ENCODE peak calls at places on chromosomes 3 and 15, in five cellular contexts. One of them, this sample, is unnamed.

GRCh38 chr15:89978914-89979313 is 22.2 kb upstream of the ZNF710 start:
- DNase-seq in stimulated activated naive CD8-positive, alpha-beta T cell treated with anti-CD3 and anti-CD28 coated beads, Interleukin-15, Interleukin-2, amounts not matched to agents 100 U/mL and 50 U/mL, for 24 hours: no peak
- DNase-seq in HT-29: peak; percentile 21
- DNase-seq in aorta: no peak
- DNase-seq in T1000: no peak
- DNase-seq in this sample: no peak

GRCh38 chr3:16461463-16462245 is 51.8 kb downstream of the RFTN1 start:
- DNase-seq in T1000: no peak
- DNase-seq in stimulated activated naive CD8-positive, alpha-beta T cell treated with anti-CD3 and anti-CD28 coated beads, Interleukin-15, Interleukin-2, amounts not matched to agents 100 U/mL and 50 U/mL, for 24 hours: no peak
- DNase-seq in aorta: no peak
- DNase-seq in HT-29: no peak
- DNase-seq in this sample: no peak

GRCh38 chr15:73809728-73810501 is 56.8 kb upstream of the INSYN1 start:
- DNase-seq in HT-29: no peak
- DNase-seq in T1000: no peak
- DNase-seq in stimulated activated naive CD8-positive, alpha-beta T cell treated with anti-CD3 and anti-CD28 coated beads, Interleukin-15, Interleukin-2, amounts not matched to agents 100 U/mL and 50 U/mL, for 24 hours: no peak
- DNase-seq in aorta: peak; percentile 63
- DNase-seq in this sample: no peak

GRCh38 chr3:160474416-160474838 is 24.8 kb upstream of the TRIM59 start:
- DNase-seq in HT-29: no peak
- DNase-seq in T1000: no peak
- DNase-seq in aorta: no peak
- DNase-seq in stimulated activated naive CD8-positive, alpha-beta T cell treated with anti-CD3 and anti-CD28 coated beads, Interleukin-15, Interleukin-2, amounts not matched to agents 100 U/mL and 50 U/mL, for 24 hours: no peak
- DNase-seq in this sample: no peak

GRCh38 chr15:39852237-39852636 is 67.8 kb downstream of the GPR176 start:
- DNase-seq in aorta: no peak
- DNase-seq in HT-29: no peak
- DNase-seq in stimulated activated naive CD8-positive, alpha-beta T cell treated with anti-CD3 and anti-CD28 coated beads, Interleukin-15, Interleukin-2, amounts not matched to agents 100 U/mL and 50 U/mL, for 24 hours: no peak
- DNase-seq in T1000: no peak
- DNase-seq in this sample: no peak

GRCh38 chr3:42696356-42697301 is 6.0 kb downstream of the HHATL start:
- DNase-seq in aorta: peak; percentile 57
- DNase-seq in stimulated activated naive CD8-positive, alpha-beta T cell treated with anti-CD3 and anti-CD28 coated beads, Interleukin-15, Interleukin-2, amounts not matched to agents 100 U/mL and 50 U/mL, for 24 hours: no peak
- DNase-seq in HT-29: no peak
- DNase-seq in T1000: no peak
- DNase-seq in this sample: no peak

GRCh38 chr15:28022181-28022580 is 76.9 kb downstream of the OCA2 start:
- DNase-seq in stimulated activated naive CD8-positive, alpha-beta T cell treated with anti-CD3 and anti-CD28 coated beads, Interleukin-15, Interleukin-2, amounts not matched to agents 100 U/mL and 50 U/mL, for 24 hours: no peak
- DNase-seq in HT-29: no peak
- DNase-seq in aorta: peak; percentile 65
- DNase-seq in T1000: no peak
- DNase-seq in this sample: no peak

GRCh38 chr3:39025222-39025970 is 26.3 kb downstream of the SCN11A start:
- DNase-seq in T1000: no peak
- DNase-seq in aorta: no peak
- DNase-seq in stimulated activated naive CD8-positive, alpha-beta T cell treated with anti-CD3 and anti-CD28 coated beads, Interleukin-15, Interleukin-2, amounts not matched to agents 100 U/mL and 50 U/mL, for 24 hours: no peak
- DNase-seq in HT-29: no peak
- DNase-seq in this sample: no peak

GRCh38 chr3:173275740-173276139 is 121.8 kb upstream of the NLGN1 start:
- DNase-seq in T1000: no peak
- DNase-seq in HT-29: peak; percentile 37
- DNase-seq in stimulated activated naive CD8-positive, alpha-beta T cell treated with anti-CD3 and anti-CD28 coated beads, Interleukin-15, Interleukin-2, amounts not matched to agents 100 U/mL and 50 U/mL, for 24 hours: no peak
- DNase-seq in aorta: no peak
- DNase-seq in this sample: no peak

GRCh38 chr3:25508901-25509300 is 80.8 kb downstream of the RARB start:
- DNase-seq in HT-29: no peak
- DNase-seq in aorta: no peak
- DNase-seq in T1000: no peak
- DNase-seq in stimulated activated naive CD8-positive, alpha-beta T cell treated with anti-CD3 and anti-CD28 coated beads, Interleukin-15, Interleukin-2, amounts not matched to agents 100 U/mL and 50 U/mL, for 24 hours: no peak
- DNase-seq in this sample: no peak

GRCh38 chr3:52195823-52196331 is 2.1 kb upstream of the ALAS1 start:
- DNase-seq in stimulated activated naive CD8-positive, alpha-beta T cell treated with anti-CD3 and anti-CD28 coated beads, Interleukin-15, Interleukin-2, amounts not matched to agents 100 U/mL and 50 U/mL, for 24 hours: no peak
- DNase-seq in aorta: peak; percentile 72
- DNase-seq in HT-29: no peak
- DNase-seq in T1000: no peak
- DNase-seq in this sample: no peak

GRCh38 chr3:1726741-1727140 is 371.9 kb upstream of the CNTN4 start:
- DNase-seq in HT-29: no peak
- DNase-seq in stimulated activated naive CD8-positive, alpha-beta T cell treated with anti-CD3 and anti-CD28 coated beads, Interleukin-15, Interleukin-2, amounts not matched to agents 100 U/mL and 50 U/mL, for 24 hours: no peak
- DNase-seq in aorta: no peak
- DNase-seq in T1000: no peak
- DNase-seq in this sample: no peak

GRCh38 chr3:37855363-37855970 is 6.2 kb upstream of the CTDSPL start:
- DNase-seq in T1000: peak; percentile 60
- DNase-seq in HT-29: peak; percentile 80
- DNase-seq in stimulated activated naive CD8-positive, alpha-beta T cell treated with anti-CD3 and anti-CD28 coated beads, Interleukin-15, Interleukin-2, amounts not matched to agents 100 U/mL and 50 U/mL, for 24 hours: peak; percentile 87
- DNase-seq in aorta: peak; percentile 96
- DNase-seq in this sample: peak; percentile 90

GRCh38 chr15:77430652-77431051 is 10.0 kb downstream of the HMG20A start:
- DNase-seq in stimulated activated naive CD8-positive, alpha-beta T cell treated with anti-CD3 and anti-CD28 coated beads, Interleukin-15, Interleukin-2, amounts not matched to agents 100 U/mL and 50 U/mL, for 24 hours: no peak
- DNase-seq in HT-29: no peak
- DNase-seq in T1000: no peak
- DNase-seq in aorta: no peak
- DNase-seq in this sample: no peak

GRCh38 chr3:30637310-30638227 is 31.2 kb downstream of the TGFBR2 start:
- DNase-seq in stimulated activated naive CD8-positive, alpha-beta T cell treated with anti-CD3 and anti-CD28 coated beads, Interleukin-15, Interleukin-2, amounts not matched to agents 100 U/mL and 50 U/mL, for 24 hours: no peak
- DNase-seq in HT-29: no peak
- DNase-seq in aorta: no peak
- DNase-seq in T1000: no peak
- DNase-seq in this sample: no peak

GRCh38 chr3:140629351-140630137 is 48.3 kb upstream of the TRIM42 start:
- DNase-seq in stimulated activated naive CD8-positive, alpha-beta T cell treated with anti-CD3 and anti-CD28 coated beads, Interleukin-15, Interleukin-2, amounts not matched to agents 100 U/mL and 50 U/mL, for 24 hours: no peak
- DNase-seq in HT-29: peak; percentile 25
- DNase-seq in T1000: peak; percentile 50
- DNase-seq in aorta: no peak
- DNase-seq in this sample: no peak

GRCh38 chr3:127760361-127760760 is 62.0 kb downstream of the MGLL start:
- DNase-seq in HT-29: no peak
- DNase-seq in stimulated activated naive CD8-positive, alpha-beta T cell treated with anti-CD3 and anti-CD28 coated beads, Interleukin-15, Interleukin-2, amounts not matched to agents 100 U/mL and 50 U/mL, for 24 hours: no peak
- DNase-seq in aorta: peak; percentile 61
- DNase-seq in T1000: no peak
- DNase-seq in this sample: peak; percentile 67

GRCh38 chr15:43302155-43302554 is 28.2 kb downstream of the LCMT2 start:
- DNase-seq in HT-29: no peak
- DNase-seq in stimulated activated naive CD8-positive, alpha-beta T cell treated with anti-CD3 and anti-CD28 coated beads, Interleukin-15, Interleukin-2, amounts not matched to agents 100 U/mL and 50 U/mL, for 24 hours: no peak
- DNase-seq in T1000: no peak
- DNase-seq in aorta: no peak
- DNase-seq in this sample: no peak

GRCh38 chr15:33226559-33227181 is 32.2 kb upstream of the FMN1 start:
- DNase-seq in T1000: no peak
- DNase-seq in aorta: no peak
- DNase-seq in stimulated activated naive CD8-positive, alpha-beta T cell treated with anti-CD3 and anti-CD28 coated beads, Interleukin-15, Interleukin-2, amounts not matched to agents 100 U/mL and 50 U/mL, for 24 hours: peak; percentile 61
- DNase-seq in HT-29: peak; percentile 57
- DNase-seq in this sample: no peak

GRCh38 chr3:40869939-40870338 is 329.4 kb upstream of the CTNNB1 start:
- DNase-seq in HT-29: no peak
- DNase-seq in stimulated activated naive CD8-positive, alpha-beta T cell treated with anti-CD3 and anti-CD28 coated beads, Interleukin-15, Interleukin-2, amounts not matched to agents 100 U/mL and 50 U/mL, for 24 hours: no peak
- DNase-seq in T1000: no peak
- DNase-seq in aorta: no peak
- DNase-seq in this sample: no peak

GRCh38 chr15:29890761-29891457 is 68.6 kb upstream of the TJP1 start:
- DNase-seq in aorta: no peak
- DNase-seq in T1000: no peak
- DNase-seq in HT-29: no peak
- DNase-seq in stimulated activated naive CD8-positive, alpha-beta T cell treated with anti-CD3 and anti-CD28 coated beads, Interleukin-15, Interleukin-2, amounts not matched to agents 100 U/mL and 50 U/mL, for 24 hours: no peak
- DNase-seq in this sample: no peak

GRCh38 chr15:60932051-60932915 is 296.8 kb downstream of the RORA start:
- DNase-seq in T1000: peak; percentile 84
- DNase-seq in HT-29: peak; percentile 95
- DNase-seq in stimulated activated naive CD8-positive, alpha-beta T cell treated with anti-CD3 and anti-CD28 coated beads, Interleukin-15, Interleukin-2, amounts not matched to agents 100 U/mL and 50 U/mL, for 24 hours: peak; percentile 55
- DNase-seq in aorta: peak; percentile 77
- DNase-seq in this sample: peak; percentile 23

GRCh38 chr3:172156309-172156998 is 117.1 kb downstream of the FNDC3B start:
- DNase-seq in aorta: peak; percentile 70
- DNase-seq in T1000: no peak
- DNase-seq in HT-29: peak; percentile 65
- DNase-seq in stimulated activated naive CD8-positive, alpha-beta T cell treated with anti-CD3 and anti-CD28 coated beads, Interleukin-15, Interleukin-2, amounts not matched to agents 100 U/mL and 50 U/mL, for 24 hours: no peak
- DNase-seq in this sample: peak; percentile 85

GRCh38 chr3:171788546-171789351 is 21.5 kb downstream of the PLD1 start:
- DNase-seq in HT-29: peak; percentile 60
- DNase-seq in stimulated activated naive CD8-positive, alpha-beta T cell treated with anti-CD3 and anti-CD28 coated beads, Interleukin-15, Interleukin-2, amounts not matched to agents 100 U/mL and 50 U/mL, for 24 hours: no peak
- DNase-seq in T1000: no peak
- DNase-seq in aorta: no peak
- DNase-seq in this sample: no peak

GRCh38 chr3:122745365-122746021 is 48.1 kb downstream of the HSPBAP1 start:
- DNase-seq in HT-29: no peak
- DNase-seq in stimulated activated naive CD8-positive, alpha-beta T cell treated with anti-CD3 and anti-CD28 coated beads, Interleukin-15, Interleukin-2, amounts not matched to agents 100 U/mL and 50 U/mL, for 24 hours: no peak
- DNase-seq in T1000: no peak
- DNase-seq in aorta: no peak
- DNase-seq in this sample: no peak

GRCh38 chr3:126113733-126114132 is 29.8 kb upstream of the SLC41A3 start:
- DNase-seq in T1000: no peak
- DNase-seq in HT-29: peak; percentile 38
- DNase-seq in stimulated activated naive CD8-positive, alpha-beta T cell treated with anti-CD3 and anti-CD28 coated beads, Interleukin-15, Interleukin-2, amounts not matched to agents 100 U/mL and 50 U/mL, for 24 hours: no peak
- DNase-seq in aorta: peak; percentile 57
- DNase-seq in this sample: peak; percentile 21

GRCh38 chr15:72825831-72826230 is 42.3 kb upstream of the ADPGK start:
- DNase-seq in stimulated activated naive CD8-positive, alpha-beta T cell treated with anti-CD3 and anti-CD28 coated beads, Interleukin-15, Interleukin-2, amounts not matched to agents 100 U/mL and 50 U/mL, for 24 hours: no peak
- DNase-seq in T1000: no peak
- DNase-seq in aorta: no peak
- DNase-seq in HT-29: no peak
- DNase-seq in this sample: peak; percentile 42

GRCh38 chr3:54283470-54283869 is 161.1 kb downstream of the CACNA2D3 start:
- DNase-seq in stimulated activated naive CD8-positive, alpha-beta T cell treated with anti-CD3 and anti-CD28 coated beads, Interleukin-15, Interleukin-2, amounts not matched to agents 100 U/mL and 50 U/mL, for 24 hours: no peak
- DNase-seq in HT-29: no peak
- DNase-seq in aorta: no peak
- DNase-seq in T1000: no peak
- DNase-seq in this sample: no peak

GRCh38 chr3:173857154-173857553 is 459.6 kb downstream of the NLGN1 start:
- DNase-seq in T1000: no peak
- DNase-seq in HT-29: no peak
- DNase-seq in aorta: no peak
- DNase-seq in stimulated activated naive CD8-positive, alpha-beta T cell treated with anti-CD3 and anti-CD28 coated beads, Interleukin-15, Interleukin-2, amounts not matched to agents 100 U/mL and 50 U/mL, for 24 hours: no peak
- DNase-seq in this sample: no peak

GRCh38 chr3:44643024-44643423 is 5.5 kb upstream of the ZNF35 start:
- DNase-seq in T1000: no peak
- DNase-seq in aorta: no peak
- DNase-seq in HT-29: no peak
- DNase-seq in stimulated activated naive CD8-positive, alpha-beta T cell treated with anti-CD3 and anti-CD28 coated beads, Interleukin-15, Interleukin-2, amounts not matched to agents 100 U/mL and 50 U/mL, for 24 hours: no peak
- DNase-seq in this sample: no peak